ENCODE peak calls at places on chromosomes 1 and 21, in four cellular contexts. H, O, C and N are unnamed samples.

GRCh38 chr1:46406881-46407608 is 12.9 kb downstream of the FAAH start:
- DNase-seq in H (peak), C (no peak), O (no peak), N (peak)

GRCh38 chr21:46031484-46031883 is 49.9 kb downstream of the COL6A1 start:
- DNase-seq in H (no peak), C (no peak), O (no peak), N (peak)

GRCh38 chr1:206470692-206471414 is 577 bp downstream of the IKBKE start:
- DNase-seq in H (peak), C (no peak), O (peak), N (peak)

GRCh38 chr21:25929859-25930520 is 195.2 kb downstream of the GABPA start:
- DNase-seq in H (peak), O (no peak), C (no peak), N (no peak)

GRCh38 chr1:25998075-25998761 is 355 bp upstream of the PAFAH2 start:
- DNase-seq in C (peak), H (peak), O (peak), N (peak)

GRCh38 chr1:106080608-106081325 is 975.7 kb upstream of the PRMT6 start:
- DNase-seq in O (no peak), H (no peak), C (no peak), N (no peak)

GRCh38 chr1:192576190-192577144 is 894 bp downstream of the RGS1 start:
- DNase-seq in C (no peak), H (no peak), O (no peak), N (no peak)

GRCh38 chr1:89945852-89946476 is 48.9 kb upstream of the ZNF326 start:
- DNase-seq in C (no peak), O (no peak), H (no peak), N (no peak)

GRCh38 chr1:149845416-149845815 is 54.0 kb upstream of the BOLA1 start:
- DNase-seq in C (no peak), H (peak), O (no peak), N (no peak)

GRCh38 chr1:17729909-17730308 is 25.2 kb upstream of the ACTL8 start:
- DNase-seq in O (no peak), H (no peak), C (no peak), N (no peak)

GRCh38 chr1:150551784-150552691 is 2.8 kb downstream of the ADAMTSL4 start:
- DNase-seq in H (peak), O (no peak), C (peak), N (peak)

GRCh38 chr1:225477296-225477911 is 49.6 kb upstream of the LBR start:
- DNase-seq in C (no peak), O (no peak), H (no peak), N (no peak)

GRCh38 chr1:55007626-55008025 is 8.9 kb downstream of the BSND start:
- DNase-seq in O (no peak), C (no peak), H (no peak), N (no peak)

GRCh38 chr1:109980324-109981127 is 4.0 kb upstream of the AHCYL1 start:
- DNase-seq in O (no peak), C (peak), H (peak), N (peak)

GRCh38 chr1:229664133-229664689 is 38.2 kb downstream of the URB2 start:
- DNase-seq in C (peak), O (peak), H (no peak), N (peak)